ENCODE peak calls at places on chromosome 4, in seven cellular contexts. M is K562, L is GM12878, C is HepG2, N is A549, Y is SK-N-SH, R is H1. P is an unnamed sample.

GRCh38 chr4:88009871-88010270 is 2.4 kb downstream of the PKD2 start:
- DNase-seq in C (no peak), N (no peak), M (no peak), L (no peak), R (no peak), Y (no peak), P (no peak)

GRCh38 chr4:152065545-152065944 is 304.7 kb upstream of the GATB start:
- DNase-seq in L (no peak), C (no peak), Y (no peak), R (no peak), M (no peak), N (no peak), P (no peak)

GRCh38 chr4:46933686-46934085 is 24.6 kb upstream of the COX7B2 start:
- DNase-seq in C (no peak), M (no peak), N (no peak), L (no peak), R (no peak), Y (no peak), P (no peak)

GRCh38 chr4:138975225-138975624 is 40.4 kb upstream of the NOCT start:
- DNase-seq in N (no peak), M (no peak), C (no peak), L (no peak), R (no peak), Y (no peak), P (no peak)

GRCh38 chr4:110134269-110134889 is 64.0 kb downstream of the ELOVL6 start:
- DNase-seq in Y (no peak), M (no peak), R (no peak), L (no peak), C (no peak), N (no peak), P (no peak)

GRCh38 chr4:87092389-87093141 is 127.9 kb downstream of the KLHL8 start:
- DNase-seq in N (peak), L (no peak), Y (peak), M (peak), R (no peak), C (peak), P (peak)

GRCh38 chr4:95867919-95868318 is 28.0 kb downstream of the PDHA2 start:
- DNase-seq in R (no peak), C (no peak), Y (no peak), N (no peak), L (no peak), M (no peak), P (no peak)

GRCh38 chr4:111681270-111681669 is 464.0 kb upstream of the FAM241A start:
- DNase-seq in Y (no peak), R (no peak), L (no peak), M (no peak), C (no peak), N (no peak), P (no peak)

GRCh38 chr4:84324303-84324702 is 174.8 kb downstream of the NKX6-1 start:
- DNase-seq in N (no peak), Y (peak), C (no peak), R (no peak), M (no peak), L (no peak), P (no peak)

GRCh38 chr4:47074836-47075235 is 43.5 kb downstream of the GABRB1 start:
- DNase-seq in L (no peak), M (no peak), Y (no peak), N (no peak), R (no peak), C (no peak), P (peak)

GRCh38 chr4:152369203-152369902 is 166.5 kb downstream of the FBXW7 start:
- DNase-seq in N (no peak), L (no peak), M (no peak), R (no peak), Y (no peak), C (no peak), P (no peak)

GRCh38 chr4:101439926-101440325 is 92.6 kb upstream of the PPP3CA start:
- DNase-seq in C (no peak), M (no peak), Y (no peak), L (no peak), N (no peak), R (no peak), P (peak)
- TF ChIP-seq RFX5 in C (no peak), M (no peak), Y (no peak), L (no peak), N (no peak), R (no peak), P (no peak)

GRCh38 chr4:6182390-6183280 is 17.7 kb downstream of the JAKMIP1 start:
- DNase-seq in L (no peak), Y (no peak), C (no peak), R (no peak), N (no peak), M (no peak), P (no peak)

GRCh38 chr4:6178757-6179156 is 21.6 kb downstream of the JAKMIP1 start:
- DNase-seq in C (no peak), M (no peak), N (no peak), Y (no peak), R (no peak), L (no peak), P (no peak)

GRCh38 chr4:6180841-6181631 is 19.3 kb downstream of the JAKMIP1 start:
- DNase-seq in N (no peak), C (no peak), M (no peak), R (no peak), L (peak), Y (no peak), P (no peak)

GRCh38 chr4:6177587-6178197 is 22.7 kb downstream of the JAKMIP1 start:
- DNase-seq in N (no peak), Y (no peak), M (peak), C (no peak), L (no peak), R (no peak), P (no peak)

GRCh38 chr4:6179362-6179761 is 21.0 kb downstream of the JAKMIP1 start:
- DNase-seq in M (no peak), C (no peak), N (no peak), L (no peak), R (no peak), Y (no peak), P (no peak)
- TF ChIP-seq RAD21 in M (no peak), C (no peak), N (no peak), L (no peak), R (no peak), Y (no peak), P (no peak)

DNA sequence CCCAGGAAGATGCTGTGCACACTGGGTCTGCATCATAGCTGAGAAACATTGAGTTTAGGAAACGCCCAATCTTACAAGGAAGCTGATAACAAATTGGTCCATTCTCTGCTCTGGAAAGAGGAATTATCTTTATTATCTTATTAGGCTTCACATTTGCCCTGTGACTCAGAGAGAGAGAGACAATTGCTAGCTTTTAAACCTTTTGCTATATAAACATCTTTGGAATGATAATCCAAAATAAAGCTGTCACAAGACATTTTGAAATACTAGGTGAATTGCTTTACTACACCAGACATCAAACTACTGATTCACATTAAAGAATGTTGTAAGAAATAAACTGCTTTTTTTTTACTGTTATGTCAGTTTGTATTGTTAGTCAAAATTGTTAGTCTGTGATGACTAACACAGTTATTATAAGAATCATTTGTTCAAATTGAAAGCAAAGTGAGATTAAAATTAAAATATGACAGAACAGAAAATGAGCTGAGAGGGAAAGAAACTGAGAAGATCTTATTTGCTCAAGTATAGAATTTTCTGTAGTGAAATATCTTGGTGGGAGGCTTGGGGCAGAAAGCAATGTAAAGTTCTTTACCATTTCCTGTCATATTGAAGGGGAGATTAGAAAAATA is 765.4 kb upstream of the PCDH10 start:
- DNase-seq in Y (no peak), R (no peak), L (no peak), M (no peak), N (no peak), C (no peak), P (no peak)
- TF ChIP-seq RFX5 in Y (no peak), R (no peak), L (no peak), M (no peak), N (no peak), C (no peak), P (no peak)

GRCh38 chr4:1249148-1249730 is 309 bp upstream of the CTBP1 start:
- DNase-seq in Y (peak), C (peak), N (peak), R (no peak), M (peak), L (no peak), P (peak)

GRCh38 chr4:1248262-1249147 is at the start of gene CTBP1:
- DNase-seq in Y (peak), R (no peak), N (peak), C (peak), M (peak), L (no peak), P (peak)

GRCh38 chr4:1250527-1250812 is 1.5 kb upstream of the CTBP1 start:
- DNase-seq in C (no peak), M (no peak), L (no peak), R (no peak), N (no peak), Y (peak), P (no peak)

GRCh38 chr4:1250921-1251772 is 2.2 kb upstream of the CTBP1 start:
- DNase-seq in Y (no peak), N (no peak), R (no peak), M (no peak), C (no peak), L (no peak), P (no peak)

GRCh38 chr4:1249731-1250526 is 999 bp upstream of the CTBP1 start:
- DNase-seq in R (no peak), Y (peak), N (peak), L (no peak), M (peak), C (peak), P (no peak)
- TF ChIP-seq RAD21 in R (no peak), Y (no peak), N (no peak), L (no peak), M (no peak), C (no peak), P (no peak)

DNA sequence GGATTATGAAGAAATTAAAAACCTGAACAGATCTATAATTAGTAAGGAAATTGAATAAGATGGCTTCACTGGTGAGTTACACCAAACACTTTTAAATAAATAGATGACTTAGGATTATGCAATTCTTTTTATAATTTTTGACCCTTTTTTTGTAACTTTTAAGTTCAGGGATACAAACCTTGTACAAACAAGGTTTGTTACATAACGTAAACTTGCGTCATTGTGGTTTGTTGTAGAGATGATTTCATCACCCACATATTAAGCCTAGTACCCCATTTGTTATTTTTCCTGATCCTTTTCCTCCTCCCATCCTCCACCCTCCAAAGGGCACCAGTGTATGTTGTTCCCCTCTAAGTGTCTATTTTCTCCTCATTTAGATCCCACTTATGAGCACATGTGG is 75.7 kb downstream of the CPEB2 start:
- DNase-seq in R (no peak), Y (no peak), C (peak), L (no peak), N (no peak), M (no peak), P (peak)
- TF ChIP-seq RFX5 in R (no peak), Y (no peak), C (no peak), L (no peak), N (no peak), M (no peak), P (no peak)

P was measured in IMR-90.